ENCODE peak calls at places on chromosome 5, in six cellular contexts. One of them, this sample, is unnamed.

GRCh38 chr5:36957953-36958559 is 81.5 kb downstream of the NIPBL start:
- DNase-seq in AG09319: no peak
- DNase-seq in RWPE1: no peak
- DNase-seq in DMS153: no peak
- DNase-seq in IMR-90: peak
- DNase-seq in A549: no peak
- DNase-seq in this sample: no peak

GRCh38 chr5:165258188-165258855 is 1752.9 kb downstream of the MAT2B start:
- DNase-seq in AG09319: no peak
- DNase-seq in RWPE1: no peak
- DNase-seq in DMS153: no peak
- DNase-seq in IMR-90: no peak
- DNase-seq in A549: no peak
- DNase-seq in this sample: no peak

GRCh38 chr5:158354958-158355357 is 496.0 kb upstream of the CLINT1 start:
- DNase-seq in AG09319: no peak
- DNase-seq in RWPE1: no peak
- DNase-seq in DMS153: no peak
- DNase-seq in IMR-90: no peak
- DNase-seq in A549: no peak
- DNase-seq in this sample: no peak

GRCh38 chr5:136031713-136032112 is 2.9 kb downstream of the TGFBI start:
- DNase-seq in AG09319: no peak
- DNase-seq in RWPE1: no peak
- DNase-seq in DMS153: no peak
- DNase-seq in IMR-90: no peak
- DNase-seq in A549: no peak
- DNase-seq in this sample: no peak

GRCh38 chr5:83865579-83865978 is 144.9 kb upstream of the HAPLN1 start:
- DNase-seq in AG09319: no peak
- DNase-seq in RWPE1: no peak
- DNase-seq in DMS153: no peak
- DNase-seq in IMR-90: no peak
- DNase-seq in A549: no peak
- DNase-seq in this sample: no peak

GRCh38 chr5:125536582-125536981 is 790.1 kb upstream of the ZNF608 start:
- DNase-seq in AG09319: no peak
- DNase-seq in RWPE1: peak
- DNase-seq in DMS153: no peak
- DNase-seq in IMR-90: peak
- DNase-seq in A549: no peak
- DNase-seq in this sample: no peak

GRCh38 chr5:100827481-100827889 is 75.6 kb downstream of the ST8SIA4 start:
- DNase-seq in AG09319: no peak
- DNase-seq in RWPE1: peak
- DNase-seq in DMS153: peak
- DNase-seq in IMR-90: no peak
- DNase-seq in A549: no peak
- DNase-seq in this sample: no peak

GRCh38 chr5:172051643-172052362 is 45.4 kb upstream of the FBXW11 start:
- DNase-seq in AG09319: no peak
- DNase-seq in RWPE1: no peak
- DNase-seq in DMS153: no peak
- DNase-seq in IMR-90: no peak
- DNase-seq in A549: no peak
- DNase-seq in this sample: no peak

GRCh38 chr5:157571357-157571827 is 4.2 kb downstream of the ADAM19 start:
- DNase-seq in AG09319: no peak
- DNase-seq in RWPE1: no peak
- DNase-seq in DMS153: no peak
- DNase-seq in IMR-90: peak
- DNase-seq in A549: no peak
- DNase-seq in this sample: peak

This sample was measured in HTR-8/SVneo.